ENCODE peak calls at places on chromosomes 1 and 21, in four cellular contexts. W is ovary, G is GM23338, M is Caco-2. Z is an unnamed sample.

GRCh38 chr1:201461783-201462441 is 7.1 kb downstream of the PHLDA3 start:
- DNase-seq in M (peak), G (no peak), W (peak), Z (peak)

GRCh38 chr1:10687782-10688408 is 108.6 kb downstream of the CASZ1 start:
- DNase-seq in W (no peak), G (no peak), M (no peak), Z (no peak)

GRCh38 chr1:203690730-203691129 is 64.1 kb downstream of the ATP2B4 start:
- DNase-seq in M (no peak), G (peak), W (no peak), Z (no peak)

GRCh38 chr1:31679091-31679490 is 24.7 kb downstream of the COL16A1 start:
- DNase-seq in W (no peak), M (no peak), G (no peak), Z (no peak)

GRCh38 chr1:201499795-201500669 is 6.9 kb downstream of the CSRP1 start:
- DNase-seq in W (no peak), M (no peak), G (no peak), Z (no peak)

GRCh38 chr1:39845569-39846566 is 37.4 kb downstream of the TRIT1 start:
- DNase-seq in M (no peak), G (no peak), W (peak), Z (peak)

GRCh38 chr1:10361515-10361914 is 37.3 kb upstream of the PGD start:
- DNase-seq in G (no peak), W (no peak), M (no peak), Z (no peak)

GRCh38 chr1:36327421-36328087 is 4.1 kb upstream of the EVA1B start:
- DNase-seq in M (no peak), G (no peak), W (no peak), Z (no peak)

GRCh38 chr1:93629101-93630059 is 52.3 kb downstream of the BCAR3 start:
- DNase-seq in G (peak), M (peak), W (no peak), Z (peak)

GRCh38 chr21:45251635-45252447 is 35.9 kb downstream of the POFUT2 start:
- DNase-seq in G (no peak), W (no peak), M (no peak), Z (no peak)

GRCh38 chr1:48003741-48004503 is 6.7 kb upstream of the TRABD2B start:
- DNase-seq in W (no peak), M (no peak), G (no peak), Z (no peak)

GRCh38 chr1:94456736-94457135 is 38.5 kb downstream of the ABCD3 start:
- DNase-seq in G (no peak), W (no peak), M (no peak), Z (no peak)

GRCh38 chr1:5639323-5639722 is 352.9 kb downstream of the NPHP4 start:
- DNase-seq in G (no peak), W (no peak), M (no peak), Z (no peak)

GRCh38 chr1:19512545-19512944 is 27.2 kb upstream of the CAPZB start:
- DNase-seq in W (no peak), G (no peak), M (no peak), Z (no peak)

GRCh38 chr1:173414136-173414535 is 63.0 kb upstream of the PRDX6 start:
- DNase-seq in M (no peak), W (no peak), G (no peak), Z (peak)

GRCh38 chr1:179025975-179026812 is 500 bp downstream of the FAM20B start:
- DNase-seq in M (peak), W (peak), G (peak), Z (peak)

GRCh38 chr1:27993241-27993640 is 33.5 kb downstream of the XKR8 start:
- DNase-seq in G (no peak), W (no peak), M (no peak), Z (no peak)

GRCh38 chr21:33976082-33976979 is 60.7 kb upstream of the ATP5PO start:
- DNase-seq in G (peak), M (no peak), W (no peak), Z (peak)

GRCh38 chr21:37266515-37267221 is 466 bp downstream of the VPS26C start:
- DNase-seq in W (peak), G (no peak), M (peak), Z (no peak)

GRCh38 chr21:34999397-34999941 is 49.6 kb downstream of the RUNX1 start:
- DNase-seq in G (no peak), M (no peak), W (no peak), Z (no peak)

GRCh38 chr21:42526379-42526727 is 12.7 kb downstream of the SLC37A1 start:
- DNase-seq in W (no peak), M (no peak), G (no peak), Z (no peak)

GRCh38 chr1:89206361-89206760 is 7.6 kb upstream of the GBP4 start:
- DNase-seq in W (no peak), G (no peak), M (no peak), Z (no peak)

GRCh38 chr1:89199515-89199914 is 773 bp upstream of the GBP4 start:
- DNase-seq in W (no peak), M (no peak), G (no peak), Z (no peak)

GRCh38 chr1:89200668-89201488 is 2.1 kb upstream of the GBP4 start:
- DNase-seq in M (no peak), G (no peak), W (no peak), Z (no peak)

GRCh38 chr1:89201489-89201794 is 2.7 kb upstream of the GBP4 start:
- DNase-seq in M (no peak), W (no peak), G (no peak), Z (no peak)

GRCh38 chr1:89203166-89203565 is 4.4 kb upstream of the GBP4 start:
- DNase-seq in G (no peak), W (no peak), M (no peak), Z (no peak)
- H3K4me3 ChIP-seq in G (no peak), W (no peak), M (no peak), Z (no peak)

GRCh38 chr1:71521655-71522264 is 440.9 kb upstream of the ZRANB2 start:
- DNase-seq in W (peak), M (peak), G (peak), Z (no peak)
- TF ChIP-seq CTCF in W (peak), M (peak), G (peak), Z (peak)

DNA sequence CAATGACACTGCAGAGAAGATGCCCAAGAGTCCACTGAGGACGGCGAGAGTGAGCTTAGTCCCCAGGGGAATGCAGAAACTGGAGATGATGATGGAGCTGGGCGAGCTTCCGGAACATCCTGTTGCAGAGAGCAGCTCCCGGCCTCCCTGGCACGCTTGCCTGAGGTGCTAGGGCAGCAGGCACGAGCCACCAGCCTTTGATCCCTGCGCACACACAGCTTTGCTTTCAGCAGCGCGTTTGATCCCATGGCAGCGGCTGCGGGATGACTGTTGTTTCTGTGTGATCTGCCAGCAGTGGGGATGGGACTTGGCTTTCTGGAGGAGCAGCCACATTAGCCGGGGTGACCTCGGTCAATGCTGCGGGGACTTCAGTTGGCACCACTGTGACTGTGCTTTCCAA is 193.1 kb downstream of the KAZN start:
- DNase-seq in G (no peak), M (no peak), W (no peak), Z (no peak)
- H3K4me3 ChIP-seq in G (no peak), M (no peak), W (no peak), Z (no peak)

GRCh38 chr1:229531326-229531725 is 23.2 kb upstream of the NUP133 start:
- DNase-seq in M (no peak), G (no peak), W (no peak), Z (no peak)
- TF ChIP-seq CTCF in M (no peak), G (no peak), W (no peak), Z (no peak)